ENCODE peak calls at places on chromosomes 11 and 22, in four cellular contexts. F is CD4-positive, alpha-beta T cell; V is tibial artery; K is esophagus squamous epithelium. W is an unnamed sample.

GRCh38 chr11:117822031-117822521 is 2.5 kb downstream of the FXYD2 start:
- DNase-seq in F (peak; percentile 41), V (no peak), K (no peak), W (no peak)

GRCh38 chr11:2803186-2804057 is 82.2 kb downstream of the CDKN1C start:
- DNase-seq in F (no peak), V (peak; percentile 15), K (no peak), W (no peak)

GRCh38 chr11:110130642-110131238 is 37.5 kb downstream of the ZC3H12C start:
- DNase-seq in F (no peak), V (no peak), K (no peak), W (no peak)

GRCh38 chr11:35099278-35100018 is 39.5 kb upstream of the CD44 start:
- DNase-seq in F (no peak), V (no peak), K (no peak), W (no peak)

GRCh38 chr11:11146830-11147229 is 206.2 kb downstream of the CSNK2A3 start:
- DNase-seq in F (no peak), V (peak; percentile 54), K (no peak), W (no peak)

GRCh38 chr11:74310857-74311256 is 583 bp downstream of the P4HA3 start:
- DNase-seq in F (no peak), V (no peak), K (no peak), W (no peak)

GRCh38 chr11:121494355-121495099 is 41.8 kb upstream of the SORL1-AS1 start:
- DNase-seq in F (no peak), V (no peak), K (no peak), W (no peak)

GRCh38 chr11:32438883-32439487 is 3.6 kb upstream of the WT1 start:
- DNase-seq in F (no peak), V (no peak), K (no peak), W (no peak)

GRCh38 chr22:44964722-44965078 is 45.1 kb downstream of the PHF21B start:
- DNase-seq in F (no peak), V (no peak), K (no peak), W (no peak)

GRCh38 chr11:100640646-100641045 is 46.4 kb upstream of the ARHGAP42 start:
- DNase-seq in F (no peak), V (no peak), K (no peak), W (no peak)

GRCh38 chr11:117841582-117842031 is 17.1 kb upstream of the FXYD2 start:
- DNase-seq in F (no peak), V (peak; percentile 16), K (no peak), W (no peak)

GRCh38 chr22:49261616-49262015 is 566.1 kb downstream of the BRD1 start:
- DNase-seq in F (no peak), V (peak; percentile 4), K (no peak), W (no peak)

GRCh38 chr22:36964110-36964509 is 50.7 kb downstream of the CSF2RB start:
- DNase-seq in F (no peak), V (no peak), K (no peak), W (no peak)

GRCh38 chr11:113193894-113194293 is 120.5 kb upstream of the TTC12 start:
- DNase-seq in F (no peak), V (peak; percentile 35), K (no peak), W (no peak)

GRCh38 chr22:44179196-44179988 is 1.3 kb upstream of the PARVG start:
- DNase-seq in F (no peak), V (no peak), K (no peak), W (no peak)

GRCh38 chr22:50261615-50262459 is at the start of gene MAPK12:
- DNase-seq in F (no peak), V (no peak), K (no peak), W (no peak)

GRCh38 chr11:95419915-95420314 is 188.9 kb upstream of the SESN3 start:
- DNase-seq in F (no peak), V (no peak), K (no peak), W (no peak)

GRCh38 chr11:69664103-69664775 is 10.9 kb downstream of the LTO1 start:
- DNase-seq in F (no peak), V (peak; percentile 7), K (no peak), W (no peak)

GRCh38 chr11:127451852-127452251 is 451.3 kb upstream of the KIRREL3 start:
- DNase-seq in F (no peak), V (no peak), K (no peak), W (no peak)

GRCh38 chr11:34056672-34057071 is 5.1 kb downstream of the CAPRIN1 start:
- DNase-seq in F (no peak), V (no peak), K (no peak), W (no peak)

GRCh38 chr22:35905894-35906293 is 122.7 kb downstream of the RBFOX2 start:
- DNase-seq in F (no peak), V (no peak), K (no peak), W (no peak)

GRCh38 chr11:830295-831131 is 2.2 kb upstream of the CD151 start:
- DNase-seq in F (peak; percentile 38), V (no peak), K (no peak), W (no peak)

GRCh38 chr11:64359712-64360402 is 895 bp downstream of the RPS6KA4 start:
- DNase-seq in F (no peak), V (no peak), K (no peak), W (no peak)

GRCh38 chr11:111476366-111476765 is 35.8 kb downstream of the BTG4 start:
- DNase-seq in F (no peak), V (no peak), K (no peak), W (no peak)

GRCh38 chr11:88603499-88603898 is 266.0 kb upstream of the CTSC start:
- DNase-seq in F (no peak), V (no peak), K (no peak), W (no peak)

GRCh38 chr11:118607401-118608267 is at the start of gene PHLDB1:
- DNase-seq in F (peak; percentile 32), V (peak; percentile 73), K (no peak), W (no peak)

GRCh38 chr11:23932485-23932898 is 564.4 kb upstream of the LUZP2 start:
- DNase-seq in F (no peak), V (no peak), K (no peak), W (no peak)

GRCh38 chr11:13215157-13215556 is 62.4 kb upstream of the BMAL1 start:
- DNase-seq in F (no peak), V (no peak), K (no peak), W (no peak)

GRCh38 chr11:106021181-106021966 is 666 bp downstream of the MSANTD4 start:
- DNase-seq in F (no peak), V (no peak), K (no peak), W (peak; percentile 21)

GRCh38 chr11:60942970-60943565 is 8.9 kb downstream of the SLC15A3 start:
- DNase-seq in F (no peak), V (no peak), K (no peak), W (no peak)

GRCh38 chr11:126700773-126701554 is 299.6 kb downstream of the KIRREL3 start:
- DNase-seq in F (no peak), V (no peak), K (no peak), W (no peak)

GRCh38 chr11:47847892-47848635 is at the start of gene NUP160:
- DNase-seq in F (peak; percentile 78), V (peak; percentile 84), K (peak; percentile 34), W (no peak)

GRCh38 chr11:87036756-87037449 is 831 bp upstream of the TMEM135 start:
- DNase-seq in F (no peak), V (no peak), K (no peak), W (no peak)

GRCh38 chr11:134412508-134413333 is 679 bp upstream of the B3GAT1 start:
- DNase-seq in F (no peak), V (no peak), K (no peak), W (no peak)

DNA sequence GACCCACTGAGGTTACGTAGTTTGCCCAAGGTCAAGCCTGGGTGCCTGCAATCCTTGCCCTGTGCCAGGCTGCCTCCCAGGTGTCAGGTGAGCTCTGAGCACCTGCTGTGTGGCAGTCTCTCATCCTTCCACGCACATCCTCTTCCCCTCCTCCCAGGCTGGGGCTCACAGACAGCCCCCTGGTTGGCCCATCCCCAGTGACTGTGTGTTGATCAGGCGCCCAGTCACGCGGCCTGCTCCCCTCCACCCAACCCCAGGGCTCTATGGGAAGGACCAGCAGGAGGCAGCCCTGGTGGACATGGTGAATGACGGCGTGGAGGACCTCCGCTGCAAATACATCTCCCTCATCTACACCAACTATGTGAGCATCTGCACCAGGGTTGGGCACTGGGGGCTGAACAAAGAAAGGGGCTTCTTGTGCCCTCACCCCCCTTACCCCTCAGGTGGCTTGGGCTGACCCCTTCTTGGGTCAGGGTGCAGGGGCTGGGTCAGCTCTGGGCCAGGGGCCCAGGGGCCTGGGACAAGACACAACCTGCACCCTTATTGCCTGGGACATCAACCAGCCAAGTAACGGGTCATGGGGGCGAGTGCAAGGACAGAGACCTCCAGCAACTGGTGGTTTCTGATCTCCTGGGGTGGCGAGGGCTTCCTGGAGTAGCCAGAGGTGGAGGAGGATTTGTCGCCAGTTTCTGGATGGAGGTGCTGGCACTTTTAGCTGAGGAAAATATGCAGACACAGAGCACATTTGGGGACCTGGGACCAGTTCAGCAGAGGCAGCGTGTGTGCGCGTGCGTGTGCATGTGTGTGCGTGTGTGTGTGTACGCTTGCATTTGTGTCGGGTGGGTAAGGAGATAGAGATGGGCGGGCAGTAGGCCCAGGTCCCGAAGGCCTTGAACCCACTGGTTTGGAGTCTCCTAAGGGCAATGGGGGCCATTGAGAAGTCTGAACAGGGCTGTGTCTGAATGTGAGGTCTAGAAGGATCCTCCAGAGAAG is 1.6 kb downstream of the GSTP1 start:
- DNase-seq in F (no peak), V (no peak), K (no peak), W (no peak)
- TF ChIP-seq CTCF in F (no peak), V (no peak), K (no peak), W (no peak)

GRCh38 chr22:39686776-39687525 is 116.4 kb downstream of the CACNA1I start:
- DNase-seq in F (no peak), V (no peak), K (no peak), W (no peak)
- H3K27me3 ChIP-seq in F (peaks cover 11% of the 10 kb centered on the region), V (no peaks in the 10 kb centered on the region), K (peaks cover 86% of the 10 kb centered on the region), W (peaks cover 19% of the 10 kb centered on the region)

GRCh38 chr11:123653405-123653996 is 923 bp downstream of the SCN3B start:
- DNase-seq in F (no peak), V (no peak), K (no peak), W (no peak)
- TF ChIP-seq CTCF in F (no peak), V (no peak), K (no peak), W (peak; percentile 18)

DNA sequence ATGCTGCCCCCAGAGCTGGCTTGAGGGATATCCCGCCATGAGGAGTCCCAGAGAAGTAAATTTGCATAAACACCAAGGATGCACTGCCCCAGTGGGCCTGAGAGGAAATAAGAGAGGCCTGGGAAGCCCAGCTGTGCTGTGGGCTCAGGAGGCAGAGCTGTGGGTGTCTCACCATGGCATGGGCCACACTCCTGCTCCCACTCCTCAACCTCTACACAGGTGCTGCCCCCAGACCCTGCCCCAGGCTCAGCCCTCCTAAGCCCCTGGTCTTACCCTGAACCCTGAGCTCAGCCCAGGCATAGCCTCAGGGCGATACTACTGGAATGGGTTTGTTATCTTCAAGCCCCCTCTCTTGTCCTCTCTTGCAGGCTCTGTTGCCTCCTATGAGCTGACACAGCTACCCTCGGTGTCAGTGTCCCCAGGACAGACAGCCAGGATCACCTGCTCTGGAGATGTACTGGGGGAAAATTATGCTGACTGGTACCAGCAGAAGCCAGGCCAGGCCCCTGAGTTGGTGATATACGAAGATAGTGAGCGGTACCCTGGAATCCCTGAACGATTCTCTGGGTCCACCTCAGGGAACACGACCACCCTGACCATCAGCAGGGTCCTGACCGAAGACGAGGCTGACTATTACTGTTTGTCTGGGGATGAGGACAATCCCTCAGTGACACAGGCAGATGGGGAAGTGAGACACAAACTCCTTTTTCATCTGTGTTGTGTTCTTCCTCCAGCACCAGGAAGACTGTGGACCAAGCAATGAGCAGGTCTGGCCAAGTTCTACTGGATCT is 59.9 kb downstream of the GGTLC2 start:
- DNase-seq in F (no peak), V (no peak), K (no peak), W (no peak)
- H3K27me3 ChIP-seq in F (no peaks in the 10 kb centered on the region), V (no peaks in the 10 kb centered on the region), K (peaks cover 4% of the 10 kb centered on the region), W (no peaks in the 10 kb centered on the region)

GRCh38 chr11:94017446-94017845 is 3.7 kb upstream of the HEPHL1 start:
- DNase-seq in F (no peak), V (no peak), K (no peak), W (no peak)
- TF ChIP-seq CTCF in F (no peak), V (no peak), K (no peak), W (no peak)

GRCh38 chr11:6253196-6253595 is 6.4 kb upstream of the CCKBR start:
- DNase-seq in F (no peak), V (no peak), K (no peak), W (no peak)
- H3K27me3 ChIP-seq in F (peaks cover 10% of the 10 kb centered on the region), V (no peaks in the 10 kb centered on the region), K (peaks cover 29% of the 10 kb centered on the region), W (peaks cover 13% of the 10 kb centered on the region)